ENCODE peak calls at places on chromosomes 4 and X, in eight cellular contexts. One of them, this sample, is unnamed.

GRCh38 chr4:103306870-103307345 is 108.8 kb upstream of the CENPE start:
- DNase-seq in neuronal stem cell: peak
- DNase-seq in KG1: no peak
- DNase-seq in T-helper 2 cell: no peak
- DNase-seq in iris pigment epithelial cell: no peak
- DNase-seq in NB4: no peak
- DNase-seq in activated naive CD8-positive, alpha-beta T cell treated with anti-CD3 and anti-CD28 coated beads for 36 hours: no peak
- DNase-seq in stimulated activated naive B cell treated with anti-CD40 and anti-IgM and Interleukin-4, amounts not matched to agents 10 μg/mL and 1 μg/mL and 100 μg/mL, for 72 hours: no peak
- DNase-seq in this sample: no peak

GRCh38 chr4:7381890-7382633 is 52.7 kb downstream of the PSAPL1 start:
- DNase-seq in T-helper 2 cell: no peak
- DNase-seq in NB4: no peak
- DNase-seq in iris pigment epithelial cell: no peak
- DNase-seq in stimulated activated naive B cell treated with anti-CD40 and anti-IgM and Interleukin-4, amounts not matched to agents 10 μg/mL and 1 μg/mL and 100 μg/mL, for 72 hours: no peak
- DNase-seq in activated naive CD8-positive, alpha-beta T cell treated with anti-CD3 and anti-CD28 coated beads for 36 hours: no peak
- DNase-seq in neuronal stem cell: no peak
- DNase-seq in KG1: no peak
- DNase-seq in this sample: no peak

GRCh38 chrX:118872102-118872566 is 48.5 kb downstream of the ZCCHC12 start:
- DNase-seq in iris pigment epithelial cell: peak
- DNase-seq in activated naive CD8-positive, alpha-beta T cell treated with anti-CD3 and anti-CD28 coated beads for 36 hours: no peak
- DNase-seq in NB4: no peak
- DNase-seq in stimulated activated naive B cell treated with anti-CD40 and anti-IgM and Interleukin-4, amounts not matched to agents 10 μg/mL and 1 μg/mL and 100 μg/mL, for 72 hours: no peak
- DNase-seq in neuronal stem cell: no peak
- DNase-seq in T-helper 2 cell: no peak
- DNase-seq in KG1: no peak
- DNase-seq in this sample: no peak

GRCh38 chrX:40952855-40953254 is 132.4 kb upstream of the USP9X start:
- DNase-seq in NB4: peak
- DNase-seq in iris pigment epithelial cell: peak
- DNase-seq in neuronal stem cell: no peak
- DNase-seq in activated naive CD8-positive, alpha-beta T cell treated with anti-CD3 and anti-CD28 coated beads for 36 hours: peak
- DNase-seq in stimulated activated naive B cell treated with anti-CD40 and anti-IgM and Interleukin-4, amounts not matched to agents 10 μg/mL and 1 μg/mL and 100 μg/mL, for 72 hours: peak
- DNase-seq in KG1: no peak
- DNase-seq in T-helper 2 cell: no peak
- DNase-seq in this sample: no peak

GRCh38 chrX:68175569-68175968 is 257.7 kb downstream of the OPHN1 start:
- DNase-seq in NB4: no peak
- DNase-seq in T-helper 2 cell: no peak
- DNase-seq in activated naive CD8-positive, alpha-beta T cell treated with anti-CD3 and anti-CD28 coated beads for 36 hours: no peak
- DNase-seq in KG1: no peak
- DNase-seq in neuronal stem cell: no peak
- DNase-seq in iris pigment epithelial cell: peak
- DNase-seq in stimulated activated naive B cell treated with anti-CD40 and anti-IgM and Interleukin-4, amounts not matched to agents 10 μg/mL and 1 μg/mL and 100 μg/mL, for 72 hours: no peak
- DNase-seq in this sample: no peak

GRCh38 chrX:69146739-69147138 is 18.5 kb downstream of the PJA1 start:
- DNase-seq in activated naive CD8-positive, alpha-beta T cell treated with anti-CD3 and anti-CD28 coated beads for 36 hours: no peak
- DNase-seq in KG1: no peak
- DNase-seq in neuronal stem cell: no peak
- DNase-seq in iris pigment epithelial cell: no peak
- DNase-seq in stimulated activated naive B cell treated with anti-CD40 and anti-IgM and Interleukin-4, amounts not matched to agents 10 μg/mL and 1 μg/mL and 100 μg/mL, for 72 hours: no peak
- DNase-seq in T-helper 2 cell: no peak
- DNase-seq in NB4: no peak
- DNase-seq in this sample: no peak

GRCh38 chr4:53592128-53592527 is 842 bp upstream of the LNX1 start:
- DNase-seq in KG1: no peak
- DNase-seq in activated naive CD8-positive, alpha-beta T cell treated with anti-CD3 and anti-CD28 coated beads for 36 hours: no peak
- DNase-seq in stimulated activated naive B cell treated with anti-CD40 and anti-IgM and Interleukin-4, amounts not matched to agents 10 μg/mL and 1 μg/mL and 100 μg/mL, for 72 hours: no peak
- DNase-seq in neuronal stem cell: no peak
- DNase-seq in NB4: no peak
- DNase-seq in iris pigment epithelial cell: no peak
- DNase-seq in T-helper 2 cell: no peak
- DNase-seq in this sample: no peak

GRCh38 chr4:136864580-136865185 is 667.6 kb downstream of the PCDH18 start:
- DNase-seq in stimulated activated naive B cell treated with anti-CD40 and anti-IgM and Interleukin-4, amounts not matched to agents 10 μg/mL and 1 μg/mL and 100 μg/mL, for 72 hours: peak
- DNase-seq in iris pigment epithelial cell: peak
- DNase-seq in NB4: peak
- DNase-seq in neuronal stem cell: peak
- DNase-seq in KG1: peak
- DNase-seq in T-helper 2 cell: no peak
- DNase-seq in activated naive CD8-positive, alpha-beta T cell treated with anti-CD3 and anti-CD28 coated beads for 36 hours: peak
- DNase-seq in this sample: peak

GRCh38 chr4:158860856-158861255 is 92.0 kb downstream of the FNIP2 start:
- DNase-seq in T-helper 2 cell: no peak
- DNase-seq in iris pigment epithelial cell: no peak
- DNase-seq in NB4: no peak
- DNase-seq in activated naive CD8-positive, alpha-beta T cell treated with anti-CD3 and anti-CD28 coated beads for 36 hours: no peak
- DNase-seq in neuronal stem cell: no peak
- DNase-seq in stimulated activated naive B cell treated with anti-CD40 and anti-IgM and Interleukin-4, amounts not matched to agents 10 μg/mL and 1 μg/mL and 100 μg/mL, for 72 hours: no peak
- DNase-seq in KG1: no peak
- DNase-seq in this sample: no peak

GRCh38 chr4:504076-504475 is 5.1 kb downstream of the PIGG start:
- DNase-seq in activated naive CD8-positive, alpha-beta T cell treated with anti-CD3 and anti-CD28 coated beads for 36 hours: no peak
- DNase-seq in KG1: no peak
- DNase-seq in iris pigment epithelial cell: peak
- DNase-seq in NB4: no peak
- DNase-seq in stimulated activated naive B cell treated with anti-CD40 and anti-IgM and Interleukin-4, amounts not matched to agents 10 μg/mL and 1 μg/mL and 100 μg/mL, for 72 hours: no peak
- DNase-seq in T-helper 2 cell: no peak
- DNase-seq in neuronal stem cell: no peak
- DNase-seq in this sample: no peak

GRCh38 chr4:93416337-93417102 is 412.0 kb upstream of the ATOH1 start:
- DNase-seq in neuronal stem cell: no peak
- DNase-seq in iris pigment epithelial cell: peak
- DNase-seq in activated naive CD8-positive, alpha-beta T cell treated with anti-CD3 and anti-CD28 coated beads for 36 hours: no peak
- DNase-seq in KG1: no peak
- DNase-seq in NB4: no peak
- DNase-seq in T-helper 2 cell: no peak
- DNase-seq in stimulated activated naive B cell treated with anti-CD40 and anti-IgM and Interleukin-4, amounts not matched to agents 10 μg/mL and 1 μg/mL and 100 μg/mL, for 72 hours: no peak
- DNase-seq in this sample: no peak

GRCh38 chrX:21741378-21741777 is 16.5 kb downstream of the SMPX start:
- DNase-seq in neuronal stem cell: no peak
- DNase-seq in iris pigment epithelial cell: no peak
- DNase-seq in KG1: no peak
- DNase-seq in activated naive CD8-positive, alpha-beta T cell treated with anti-CD3 and anti-CD28 coated beads for 36 hours: no peak
- DNase-seq in NB4: no peak
- DNase-seq in stimulated activated naive B cell treated with anti-CD40 and anti-IgM and Interleukin-4, amounts not matched to agents 10 μg/mL and 1 μg/mL and 100 μg/mL, for 72 hours: no peak
- DNase-seq in T-helper 2 cell: no peak
- DNase-seq in this sample: no peak

GRCh38 chrX:134933248-134933647 is 57.5 kb upstream of the SMIM10 start:
- DNase-seq in neuronal stem cell: no peak
- DNase-seq in NB4: no peak
- DNase-seq in iris pigment epithelial cell: peak
- DNase-seq in stimulated activated naive B cell treated with anti-CD40 and anti-IgM and Interleukin-4, amounts not matched to agents 10 μg/mL and 1 μg/mL and 100 μg/mL, for 72 hours: no peak
- DNase-seq in T-helper 2 cell: no peak
- DNase-seq in KG1: no peak
- DNase-seq in activated naive CD8-positive, alpha-beta T cell treated with anti-CD3 and anti-CD28 coated beads for 36 hours: no peak
- DNase-seq in this sample: no peak

This sample was measured in CMK.